ENCODE peak calls at places on chromosomes 7 and 10, in six cellular contexts. R, A, Z, X, Q and J are unnamed samples.

GRCh38 chr10:17126327-17126726 is 3.3 kb downstream of the CUBN start:
- DNase-seq in A (no peak), R (no peak), Q (no peak), X (no peak), Z (no peak), J (no peak)

GRCh38 chr7:116984917-116985316 is 31.6 kb downstream of the ST7 start:
- DNase-seq in Z (peak), A (peak), Q (no peak), X (no peak), R (no peak), J (no peak)

GRCh38 chr10:3477683-3478082 is 305.1 kb upstream of the PITRM1 start:
- DNase-seq in A (no peak), X (no peak), R (peak), Q (no peak), Z (peak), J (peak)

GRCh38 chr7:67462781-67463191 is 466.2 kb downstream of the TYW1 start:
- DNase-seq in R (no peak), Z (no peak), X (peak), A (no peak), Q (no peak), J (no peak)

GRCh38 chr7:5421626-5422323 is 1.9 kb downstream of the TNRC18 start:
- DNase-seq in Z (peak), Q (no peak), R (no peak), A (peak), X (peak), J (peak)

GRCh38 chr7:156162451-156162850 is 350.2 kb upstream of the SHH start:
- DNase-seq in Z (no peak), X (peak), R (no peak), Q (no peak), A (no peak), J (no peak)

GRCh38 chr7:124462249-124462648 is 303.3 kb downstream of the GPR37 start:
- DNase-seq in Z (no peak), A (no peak), R (peak), Q (no peak), X (no peak), J (no peak)

GRCh38 chr7:29494350-29494749 is 69.3 kb upstream of the PRR15 start:
- DNase-seq in A (no peak), Q (no peak), X (no peak), Z (peak), R (no peak), J (no peak)

GRCh38 chr7:12715372-12716133 is 28.1 kb downstream of the ARL4A start:
- DNase-seq in A (peak), Z (peak), Q (peak), R (peak), X (no peak), J (peak)

GRCh38 chr10:72889391-72889831 is 4.1 kb upstream of the OIT3 start:
- DNase-seq in Z (peak), Q (no peak), A (no peak), X (no peak), R (peak), J (no peak)

GRCh38 chr10:3948843-3949242 is 163.8 kb upstream of the KLF6 start:
- DNase-seq in R (no peak), X (no peak), A (no peak), Z (peak), Q (no peak), J (peak)

GRCh38 chr10:72981882-72982529 is 27.4 kb upstream of the PLA2G12B start:
- DNase-seq in A (no peak), Q (no peak), Z (no peak), R (no peak), X (no peak), J (no peak)

GRCh38 chr10:118922226-118922625 is 107.3 kb upstream of the NANOS1 start:
- DNase-seq in X (no peak), A (no peak), Q (no peak), R (no peak), Z (no peak), J (no peak)

GRCh38 chr10:105068497-105068896 is 427.4 kb downstream of the SORCS3 start:
- DNase-seq in A (no peak), R (no peak), Z (no peak), Q (no peak), X (no peak), J (no peak)

GRCh38 chr10:88886557-88886956 is 6.5 kb downstream of the STAMBPL1 start:
- DNase-seq in R (no peak), Q (no peak), Z (no peak), X (no peak), A (no peak), J (no peak)

GRCh38 chr10:132960651-132961419 is 18.5 kb upstream of the CFAP46 start:
- DNase-seq in A (no peak), Z (no peak), X (peak), R (no peak), Q (no peak), J (no peak)

GRCh38 chr10:5964736-5965135 is 12.6 kb downstream of the IL15RA start:
- DNase-seq in Z (no peak), R (no peak), X (no peak), A (no peak), Q (no peak), J (no peak)

GRCh38 chr7:38398725-38399321 is 125.4 kb upstream of the TARP start:
- DNase-seq in A (peak), Q (no peak), R (peak), Z (peak), X (no peak), J (peak)

GRCh38 chr7:151426486-151426905 is 13.4 kb downstream of the CRYGN start:
- DNase-seq in X (no peak), Z (peak), R (peak), A (no peak), Q (no peak), J (peak)

GRCh38 chr7:69693042-69693441 is 94.8 kb downstream of the AUTS2 start:
- DNase-seq in Q (no peak), A (no peak), R (no peak), X (no peak), Z (no peak), J (no peak)

GRCh38 chr10:35910234-35910633 is 268.1 kb upstream of the FZD8 start:
- DNase-seq in Z (peak), X (no peak), R (peak), Q (no peak), A (no peak), J (peak)

GRCh38 chr10:75400769-75401568 is 595 bp downstream of the ZNF503 start:
- DNase-seq in X (peak), Q (no peak), A (peak), R (no peak), Z (peak), J (peak)

GRCh38 chr7:96329189-96329588 is 7.3 kb upstream of the SLC25A13 start:
- DNase-seq in Z (no peak), X (no peak), Q (no peak), A (no peak), R (no peak), J (no peak)

GRCh38 chr10:122854648-122855047 is 9.0 kb upstream of the CUZD1 start:
- DNase-seq in Q (no peak), R (no peak), Z (peak), A (no peak), X (no peak), J (peak)

GRCh38 chr7:1952169-1952760 is 280.5 kb downstream of the MAD1L1 start:
- DNase-seq in Z (no peak), A (no peak), Q (no peak), X (peak), R (no peak), J (no peak)

GRCh38 chr10:92688927-92689662 is 660 bp upstream of the HHEX start:
- DNase-seq in R (no peak), Q (no peak), Z (peak), X (peak), A (peak), J (peak)

GRCh38 chr7:13989138-13989943 is at the start of gene ETV1:
- DNase-seq in R (no peak), A (peak), Z (peak), X (peak), Q (no peak), J (peak)

GRCh38 chr10:119205926-119206602 is 1.3 kb upstream of the GRK5 start:
- DNase-seq in X (no peak), Q (no peak), R (no peak), Z (no peak), A (peak), J (no peak)

GRCh38 chr7:73851410-73852338 is 9.3 kb upstream of the TMEM270 start:
- DNase-seq in R (peak), A (no peak), Z (peak), Q (no peak), X (no peak), J (peak)

GRCh38 chr10:102230861-102231356 is 4.8 kb downstream of the ELOVL3 start:
- DNase-seq in R (no peak), Q (no peak), X (peak), Z (no peak), A (peak), J (no peak)

DNA sequence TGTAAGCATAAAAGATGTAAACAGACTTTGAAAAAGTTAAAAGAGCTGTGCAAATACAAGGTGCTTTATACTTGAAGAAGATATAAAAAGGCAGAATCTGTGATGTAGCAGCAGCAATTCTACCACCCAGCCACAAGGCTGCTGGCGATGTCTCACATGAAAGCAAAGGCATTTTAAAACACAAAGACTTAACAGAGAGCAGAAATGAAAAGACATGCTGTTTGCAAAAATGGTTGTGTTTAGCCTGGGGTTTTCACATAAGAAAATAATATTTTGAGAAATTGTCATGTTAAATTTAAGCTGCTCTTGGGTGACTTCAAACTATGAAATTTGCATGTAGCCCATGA is 85.5 kb upstream of the ZNF800 start:
- DNase-seq in Z (no peak), Q (no peak), R (no peak), A (peak), X (no peak), J (no peak)
- TF ChIP-seq CTCF in Z (no peak), Q (no peak), R (no peak), A (peak), X (no peak), J (peak)

GRCh38 chr7:24503511-24503910 is 69.7 kb upstream of the PALS2 start:
- DNase-seq in Z (no peak), X (no peak), A (no peak), R (no peak), Q (no peak), J (no peak)
- H3K27ac ChIP-seq in Z (no peak), X (no peak), A (no peak), R (no peak), Q (no peak), J (no peak)

GRCh38 chr7:84524714-84525694 is 330.4 kb upstream of the SEMA3A start:
- DNase-seq in A (no peak), X (no peak), Q (no peak), Z (peak), R (no peak), J (peak)
- H3K4me3 ChIP-seq in A (no peak), X (no peak), Q (no peak), Z (no peak), R (no peak), J (no peak)

GRCh38 chr10:29535012-29535777 is 99.6 kb downstream of the SVIL start:
- DNase-seq in Z (peak), R (peak), A (peak), Q (no peak), X (no peak), J (peak)
- TF ChIP-seq CTCF in Z (peak), R (peak), A (peak), Q (no peak), X (peak), J (peak)

GRCh38 chr7:46174192-46174572 is 253.1 kb upstream of the IGFBP3 start:
- DNase-seq in Q (no peak), A (no peak), X (no peak), R (no peak), Z (no peak), J (no peak)
- H3K27ac ChIP-seq in Q (peak), A (no peak), X (peak), R (no peak), Z (no peak), J (no peak)

DNA sequence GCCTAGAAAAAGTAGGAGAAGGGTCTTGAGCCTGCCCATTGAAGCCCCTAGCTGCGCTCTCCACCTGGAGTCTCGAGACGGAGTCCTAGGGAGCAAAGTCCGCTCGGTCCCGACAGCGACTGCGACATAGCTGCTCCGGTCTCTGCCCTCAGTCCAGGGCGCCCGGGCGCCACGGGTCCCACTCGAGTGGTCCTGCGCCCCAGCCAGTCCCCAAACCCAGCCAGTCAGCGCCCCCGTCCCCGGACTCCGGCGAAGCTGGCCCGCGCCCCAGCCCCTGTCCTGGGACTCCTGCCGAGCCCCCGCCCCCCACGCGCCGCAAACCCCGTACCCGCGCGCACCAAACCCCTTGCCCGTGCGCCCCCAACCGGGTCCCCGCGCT is 480 bp downstream of the TNS3 start:
- DNase-seq in A (peak), Z (no peak), Q (no peak), X (peak), R (no peak), J (no peak)
- H3K4me3 ChIP-seq in A (peak), Z (peak), Q (peak), X (peak), R (peak), J (peak)